ENCODE peak calls at places on chromosomes 16 and 17, in seven cellular contexts. O is left ventricle myocardium inferior; T is activated T-helper 1 cell treated with anti-CD3 and anti-CD28 coated beads, Interleukin-2, amount 50 U/mL, for 16 hours; F is A673; K is CD8-positive, alpha-beta memory T cell; N is AML-193; I is OCI-M1. D is an unnamed sample.

GRCh38 chr16:49112754-49113153 is 168.9 kb downstream of the CBLN1 start:
- DNase-seq in I (no peak), F (no peak), O (peak), N (no peak), T (no peak), K (no peak), D (no peak)

GRCh38 chr16:69859105-69859969 is 91.8 kb upstream of the CLEC18A start:
- DNase-seq in T (no peak), O (peak), N (no peak), F (peak), K (no peak), I (peak), D (no peak)

GRCh38 chr17:50170662-50171370 is 5.0 kb downstream of the SGCA start:
- DNase-seq in F (no peak), O (no peak), I (no peak), N (no peak), T (no peak), K (no peak), D (no peak)

GRCh38 chr17:57551321-57552079 is 193.6 kb downstream of the CCDC182 start:
- DNase-seq in I (no peak), O (no peak), T (no peak), N (no peak), F (no peak), K (no peak), D (no peak)

GRCh38 chr17:14359251-14359939 is 58.5 kb downstream of the HS3ST3B1 start:
- DNase-seq in O (no peak), K (peak), F (no peak), N (peak), T (peak), I (peak), D (no peak)

GRCh38 chr16:28503470-28504259 is 3.0 kb downstream of the IL27 start:
- DNase-seq in K (no peak), N (no peak), T (no peak), I (no peak), F (no peak), O (no peak), D (no peak)

GRCh38 chr16:81495321-81496234 is 51.0 kb downstream of the CMIP start:
- DNase-seq in O (peak), T (no peak), I (peak), F (no peak), K (no peak), N (no peak), D (no peak)

GRCh38 chr17:80475949-80476876 is at the start of gene NPTX1:
- DNase-seq in N (no peak), I (no peak), T (no peak), O (no peak), K (no peak), F (no peak), D (peak)

GRCh38 chr17:27535178-27535928 is 79.1 kb downstream of the KSR1 start:
- DNase-seq in F (no peak), N (no peak), I (no peak), K (no peak), T (no peak), O (no peak), D (no peak)

GRCh38 chr17:77286391-77286640 is 145.5 kb downstream of the SEC14L1 start:
- DNase-seq in K (no peak), I (no peak), T (no peak), O (no peak), F (no peak), N (no peak), D (no peak)

GRCh38 chr16:65441501-65441900 is 319.6 kb upstream of the CDH11 start:
- DNase-seq in T (no peak), F (no peak), I (peak), N (no peak), O (no peak), K (no peak), D (no peak)

GRCh38 chr17:73645050-73645871 is 1.0 kb upstream of the SDK2 start:
- DNase-seq in T (no peak), O (peak), I (no peak), K (no peak), F (peak), N (no peak), D (peak)